ENCODE peak calls at places on chromosome 19, in nine cellular contexts. O, B, S, I, C, P, Q, M and R are unnamed samples.

GRCh38 chr19:36931684-36932083 is 15.6 kb downstream of the ZNF568 start:
- DNase-seq in O (no peak), B (no peak), S (no peak), I (no peak), C (no peak), P (no peak), Q (no peak), M (no peak), R (no peak)

GRCh38 chr19:1250374-1251232 is 2.2 kb downstream of the MIDN start:
- DNase-seq in O (no peak), B (peak), S (peak), I (no peak), C (no peak), P (no peak), Q (peak), M (peak), R (no peak)

GRCh38 chr19:38849746-38850230 is at the start of gene HNRNPL:
- DNase-seq in O (no peak), B (peak), S (peak), I (no peak), C (no peak), P (no peak), Q (peak), M (peak), R (no peak)

GRCh38 chr19:51698296-51698695 is 5.2 kb downstream of the SPACA6 start:
- DNase-seq in O (no peak), B (no peak), S (no peak), I (no peak), C (no peak), P (no peak), Q (no peak), M (no peak), R (no peak)

GRCh38 chr19:2627319-2627829 is 75.1 kb downstream of the GNG7 start:
- DNase-seq in O (peak), B (no peak), S (no peak), I (peak), C (peak), P (peak), Q (no peak), M (peak), R (peak)

GRCh38 chr19:43636121-43636683 is 3.4 kb downstream of the CADM4 start:
- DNase-seq in O (no peak), B (no peak), S (no peak), I (no peak), C (no peak), P (no peak), Q (no peak), M (peak), R (no peak)

GRCh38 chr19:55132453-55133129 is 15.2 kb upstream of the PPP1R12C start:
- DNase-seq in O (no peak), B (no peak), S (no peak), I (no peak), C (no peak), P (no peak), Q (no peak), M (peak), R (no peak)

GRCh38 chr19:839146-839872 is 1.5 kb upstream of the PRTN3 start:
- DNase-seq in O (no peak), B (no peak), S (no peak), I (no peak), C (no peak), P (no peak), Q (no peak), M (no peak), R (no peak)

GRCh38 chr19:56087647-56088346 is 33.3 kb downstream of the ZNF787 start:
- DNase-seq in O (no peak), B (no peak), S (no peak), I (no peak), C (no peak), P (no peak), Q (peak), M (peak), R (no peak)

GRCh38 chr19:11046608-11047354 is 42.5 kb upstream of the LDLR start:
- DNase-seq in O (no peak), B (no peak), S (no peak), I (no peak), C (no peak), P (no peak), Q (no peak), M (no peak), R (no peak)

GRCh38 chr19:53165691-53166091 is 6.8 kb upstream of the ZNF347 start:
- DNase-seq in O (no peak), B (no peak), S (no peak), I (no peak), C (no peak), P (no peak), Q (no peak), M (no peak), R (no peak)

GRCh38 chr19:52336117-52336811 is at the start of gene ZNF610:
- DNase-seq in O (peak), B (peak), S (peak), I (peak), C (no peak), P (peak), Q (peak), M (peak), R (peak)

GRCh38 chr19:50333737-50334617 is 4.8 kb upstream of the KCNC3 start:
- DNase-seq in O (peak), B (no peak), S (peak), I (no peak), C (no peak), P (no peak), Q (peak), M (peak), R (peak)

GRCh38 chr19:13865578-13866462 is 11.1 kb upstream of the NANOS3 start:
- DNase-seq in O (no peak), B (no peak), S (peak), I (no peak), C (no peak), P (no peak), Q (peak), M (peak), R (no peak)

GRCh38 chr19:1302534-1303239 is 17.0 kb downstream of the EFNA2 start:
- DNase-seq in O (no peak), B (no peak), S (no peak), I (no peak), C (no peak), P (no peak), Q (no peak), M (peak), R (no peak)

GRCh38 chr19:28465317-28466086 is 747.4 kb downstream of the UQCRFS1 start:
- DNase-seq in O (no peak), B (no peak), S (no peak), I (no peak), C (no peak), P (peak), Q (no peak), M (peak), R (no peak)

GRCh38 chr19:41321600-41322270 is 11.8 kb downstream of the CCDC97 start:
- DNase-seq in O (no peak), B (peak), S (peak), I (no peak), C (no peak), P (no peak), Q (peak), M (no peak), R (peak)

GRCh38 chr19:6228523-6229215 is 51.1 kb downstream of the MLLT1 start:
- DNase-seq in O (no peak), B (no peak), S (no peak), I (no peak), C (no peak), P (no peak), Q (no peak), M (peak), R (no peak)

GRCh38 chr19:1503089-1503924 is 9.5 kb downstream of the ADAMTSL5 start:
- DNase-seq in O (no peak), B (peak), S (no peak), I (no peak), C (no peak), P (no peak), Q (no peak), M (peak), R (peak)

GRCh38 chr19:46925548-46925950 is 64.8 kb downstream of the ARHGAP35 start:
- DNase-seq in O (no peak), B (no peak), S (no peak), I (no peak), C (no peak), P (no peak), Q (no peak), M (no peak), R (no peak)

GRCh38 chr19:49699364-49699763 is 8.4 kb downstream of the CPT1C start:
- DNase-seq in O (no peak), B (no peak), S (no peak), I (no peak), C (no peak), P (no peak), Q (no peak), M (no peak), R (no peak)

GRCh38 chr19:41001243-41001971 is 10.3 kb downstream of the CYP2B6 start:
- DNase-seq in O (no peak), B (no peak), S (no peak), I (no peak), C (peak), P (no peak), Q (no peak), M (no peak), R (no peak)

GRCh38 chr19:6536138-6536671 is 5.4 kb downstream of the TNFSF9 start:
- DNase-seq in O (no peak), B (no peak), S (no peak), I (peak), C (peak), P (no peak), Q (no peak), M (no peak), R (no peak)

GRCh38 chr19:1452802-1453524 is 3.0 kb downstream of the APC2 start:
- DNase-seq in O (no peak), B (no peak), S (no peak), I (no peak), C (no peak), P (no peak), Q (no peak), M (peak), R (no peak)

GRCh38 chr19:47447470-47448359 is 24.0 kb downstream of the SLC8A2 start:
- DNase-seq in O (no peak), B (peak), S (peak), I (no peak), C (peak), P (no peak), Q (no peak), M (peak), R (no peak)

GRCh38 chr19:13195678-13196077 is 45.5 kb downstream of the IER2 start:
- DNase-seq in O (no peak), B (peak), S (no peak), I (no peak), C (no peak), P (no peak), Q (no peak), M (no peak), R (no peak)

GRCh38 chr19:10288662-10289166 is 1.0 kb upstream of the ICAM5 start:
- DNase-seq in O (no peak), B (no peak), S (no peak), I (no peak), C (peak), P (no peak), Q (no peak), M (peak), R (no peak)

GRCh38 chr19:32824906-32825608 is 44.5 kb downstream of the SLC7A9 start:
- DNase-seq in O (no peak), B (no peak), S (no peak), I (no peak), C (no peak), P (no peak), Q (no peak), M (no peak), R (no peak)

GRCh38 chr19:32822916-32823746 is 46.4 kb downstream of the SLC7A9 start:
- DNase-seq in O (no peak), B (no peak), S (no peak), I (no peak), C (no peak), P (no peak), Q (no peak), M (no peak), R (no peak)

GRCh38 chr19:32823747-32824102 is 45.8 kb downstream of the SLC7A9 start:
- DNase-seq in O (no peak), B (no peak), S (no peak), I (no peak), C (no peak), P (no peak), Q (no peak), M (no peak), R (no peak)

GRCh38 chr19:32828139-32828538 is 41.4 kb downstream of the SLC7A9 start:
- DNase-seq in O (no peak), B (no peak), S (no peak), I (no peak), C (no peak), P (no peak), Q (no peak), M (no peak), R (no peak)

GRCh38 chr19:32824136-32824835 is 45.3 kb downstream of the SLC7A9 start:
- DNase-seq in O (no peak), B (no peak), S (no peak), I (no peak), C (no peak), P (no peak), Q (no peak), M (peak), R (no peak)
- TF ChIP-seq CTCF in O (no peak), B (no peak), S (no peak), I (no peak), C (no peak), P (no peak), Q (no peak), M (no peak), R (no peak)

GRCh38 chr19:18520848-18521691 is 800 bp downstream of the ELL start:
- DNase-seq in O (peak), B (peak), S (no peak), I (no peak), C (no peak), P (no peak), Q (peak), M (no peak), R (no peak)
- TF ChIP-seq CTCF in O (no peak), B (no peak), S (peak), I (no peak), C (no peak), P (peak), Q (no peak), M (no peak), R (no peak)

GRCh38 chr19:23523863-23524262 is 128.6 kb upstream of the ZNF91 start:
- DNase-seq in O (no peak), B (no peak), S (no peak), I (no peak), C (no peak), P (no peak), Q (no peak), M (no peak), R (no peak)
- TF ChIP-seq CTCF in O (no peak), B (no peak), S (no peak), I (no peak), C (no peak), P (no peak), Q (no peak), M (no peak), R (no peak)

DNA sequence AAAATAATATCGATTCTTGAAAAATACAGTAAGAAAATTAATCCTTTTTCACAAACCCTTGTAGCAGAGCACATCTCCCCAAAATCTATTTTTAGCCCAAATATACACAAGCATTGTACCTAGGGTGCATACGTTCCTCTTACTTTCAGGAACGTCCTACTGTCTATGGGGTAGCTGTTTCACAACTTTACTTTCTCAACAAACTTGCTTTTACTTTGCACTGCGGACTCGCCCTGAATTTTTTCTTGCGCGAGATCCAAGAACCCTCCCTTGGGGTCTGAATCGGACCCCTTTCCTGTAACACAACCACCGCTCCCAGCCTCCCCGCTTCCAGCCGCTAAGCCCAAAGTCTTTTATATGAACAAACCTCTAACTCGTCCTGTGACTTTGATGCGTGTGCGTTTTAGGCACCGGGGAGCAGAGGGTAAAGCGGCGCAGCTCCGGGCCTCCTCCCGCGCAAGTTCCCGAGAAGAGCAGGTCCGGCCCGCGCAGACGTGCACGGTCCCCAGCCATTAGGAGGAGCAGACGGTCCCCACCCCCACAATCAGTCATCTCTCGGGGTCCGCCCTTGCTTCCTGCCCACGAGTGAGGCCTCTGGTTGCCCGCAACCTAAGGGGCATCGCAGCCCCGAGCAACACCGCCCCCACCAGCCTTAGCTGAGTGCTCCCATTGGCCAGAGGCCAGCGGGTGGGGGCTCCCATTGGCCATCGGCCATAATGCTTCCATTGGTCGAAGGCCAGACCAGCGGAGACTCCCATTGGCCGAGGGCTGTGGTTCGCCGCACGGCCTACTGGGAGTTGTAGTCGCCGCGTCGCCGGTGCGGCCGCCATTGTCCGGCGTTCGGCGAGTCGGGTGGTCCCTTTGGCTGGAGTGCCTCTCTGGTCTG is at the start of gene ZNF8:
- DNase-seq in O (peak), B (peak), S (peak), I (peak), C (peak), P (peak), Q (peak), M (peak), R (peak)
- TF ChIP-seq CTCF in O (no peak), B (no peak), S (no peak), I (peak), C (no peak), P (no peak), Q (peak), M (peak), R (peak)

GRCh38 chr19:16527971-16528521 is 14.2 kb downstream of the CHERP start:
- DNase-seq in O (no peak), B (peak), S (no peak), I (no peak), C (no peak), P (no peak), Q (no peak), M (peak), R (no peak)
- TF ChIP-seq CTCF in O (no peak), B (peak), S (peak), I (peak), C (peak), P (peak), Q (no peak), M (peak), R (peak)

GRCh38 chr19:34173145-34173956 is 1.0 kb downstream of the LSM14A start:
- DNase-seq in O (no peak), B (peak), S (peak), I (no peak), C (no peak), P (peak), Q (peak), M (no peak), R (peak)
- TF ChIP-seq CTCF in O (peak), B (no peak), S (peak), I (no peak), C (no peak), P (no peak), Q (no peak), M (no peak), R (no peak)

GRCh38 chr19:4343056-4343844 is at the start of gene MPND:
- DNase-seq in O (peak), B (peak), S (peak), I (peak), C (peak), P (no peak), Q (peak), M (peak), R (peak)
- TF ChIP-seq CTCF in O (no peak), B (no peak), S (peak), I (peak), C (peak), P (peak), Q (no peak), M (no peak), R (peak)

DNA sequence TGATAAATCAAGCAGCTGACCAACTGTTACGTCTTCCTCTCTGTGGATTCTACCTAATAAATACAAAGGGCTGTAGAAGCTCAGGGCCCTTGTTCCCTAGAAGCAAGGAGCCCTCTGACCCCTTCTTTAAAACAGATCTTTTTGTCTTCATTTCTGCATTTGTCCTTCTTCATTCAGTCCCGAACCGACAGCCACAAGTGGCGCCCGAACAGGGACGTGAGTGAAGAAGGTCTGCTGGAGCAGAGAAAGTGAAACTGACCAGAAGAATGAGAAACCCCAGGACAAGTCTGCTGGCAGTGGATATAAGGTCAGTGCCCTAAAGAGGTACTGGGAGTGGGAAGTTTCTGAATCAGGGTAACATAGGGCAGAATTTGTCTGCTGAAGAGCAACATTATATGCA is 13.1 kb downstream of the ZNF773 start:
- DNase-seq in O (no peak), B (peak), S (no peak), I (no peak), C (no peak), P (no peak), Q (no peak), M (no peak), R (peak)
- TF ChIP-seq CTCF in O (no peak), B (no peak), S (no peak), I (no peak), C (no peak), P (no peak), Q (no peak), M (no peak), R (no peak)